ENCODE peak calls at places on chromosomes 7 and 10, in nine cellular contexts. L is hippocampal formation; D is stimulated activated CD4-positive, alpha-beta T cell treated with anti-CD3 and anti-CD28 coated beads, Interleukin-15, amount 100 ng/mL, for 24 hours; E is CD8-positive, alpha-beta memory T cell; O is GM12878; K is left ventricle myocardium superior; Z is nephron progenitor cell; H is IMR-90; M is T-helper 2 cell. J is an unnamed sample.

GRCh38 chr10:18713077-18713476 is 53.8 kb downstream of the ARL5B start:
- DNase-seq in H (peak; percentile 92), E (no peak), Z (no peak), K (no peak), O (no peak), L (no peak), M (no peak), D (no peak), J (no peak)

GRCh38 chr7:50281680-50282445 is 22.7 kb upstream of the IKZF1 start:
- DNase-seq in Z (no peak), O (peak; percentile 81), L (peak; percentile 24), D (no peak), M (no peak), K (peak; percentile 40), E (peak; percentile 47), H (no peak), J (no peak)

GRCh38 chr7:43640679-43641078 is 57.8 kb downstream of the STK17A start:
- DNase-seq in E (no peak), K (no peak), M (no peak), D (no peak), L (no peak), O (no peak), Z (no peak), H (no peak), J (no peak)

GRCh38 chr7:4479367-4480039 is 202.6 kb upstream of the FOXK1 start:
- DNase-seq in E (no peak), K (no peak), H (peak; percentile 16), M (no peak), O (no peak), Z (peak; percentile 33), D (peak; percentile 37), L (no peak), J (no peak)

GRCh38 chr10:21989453-21990154 is 13.9 kb downstream of the DNAJC1 start:
- DNase-seq in M (no peak), E (peak; percentile 29), D (peak; percentile 15), L (peak; percentile 26), O (no peak), H (peak; percentile 52), K (peak; percentile 74), Z (peak; percentile 48), J (peak; percentile 18)

GRCh38 chr7:128910569-128910945 is at the start of gene KCP:
- DNase-seq in L (no peak), E (no peak), D (no peak), M (no peak), Z (peak; percentile 77), K (peak; percentile 30), O (no peak), H (no peak), J (no peak)

GRCh38 chr7:121744877-121745276 is 128.1 kb upstream of the PTPRZ1 start:
- DNase-seq in O (no peak), Z (no peak), L (no peak), K (no peak), H (no peak), D (no peak), E (no peak), M (no peak), J (no peak)

GRCh38 chr10:33776419-33776818 is 442.0 kb upstream of the NRP1 start:
- DNase-seq in M (no peak), H (no peak), K (no peak), L (no peak), Z (no peak), E (no peak), O (peak; percentile 23), D (no peak), J (no peak)

GRCh38 chr10:60426425-60426824 is 36.8 kb upstream of the ANK3 start:
- DNase-seq in H (peak; percentile 94), O (no peak), D (no peak), E (no peak), M (no peak), K (no peak), Z (no peak), L (no peak), J (no peak)

GRCh38 chr10:108721874-108722273 is 1201.4 kb downstream of the XPNPEP1 start:
- DNase-seq in Z (no peak), H (no peak), M (no peak), O (no peak), E (no peak), K (no peak), L (no peak), D (no peak), J (no peak)

GRCh38 chr7:5634107-5634950 is 147.1 kb downstream of the RNF216 start:
- DNase-seq in H (peak; percentile 94), D (no peak), E (no peak), K (peak; percentile 76), M (no peak), O (no peak), Z (peak; percentile 68), L (peak; percentile 63), J (no peak)

GRCh38 chr7:46912692-46913091 is 669.2 kb downstream of the TNS3 start:
- DNase-seq in O (no peak), D (no peak), K (no peak), E (no peak), L (no peak), H (no peak), M (no peak), Z (no peak), J (no peak)

GRCh38 chr10:77041636-77042258 is 595.9 kb downstream of the KCNMA1 start:
- DNase-seq in Z (no peak), O (no peak), H (no peak), K (no peak), D (peak; percentile 7), L (no peak), E (peak; percentile 30), M (no peak), J (no peak)

J was measured in T-helper 1 cell.